ENCODE peak calls at places on chromosomes 11 and 22, in nine cellular contexts. G is stomach, J is lower lobe of right lung, C is thoracic aorta, U is nephron progenitor cell, T is GM13977, S is B cell, P is mucosa of descending colon, H is gastrocnemius medialis. Y is an unnamed sample.

GRCh38 chr11:46966773-46967172 is 30.2 kb downstream of the CSTPP1 start:
- DNase-seq in G (no peak), J (no peak), C (no peak), U (no peak), T (no peak), S (no peak), P (no peak), H (no peak), Y (no peak)

GRCh38 chr11:102831128-102831708 is 12.2 kb downstream of the MMP3 start:
- DNase-seq in G (no peak), J (peak), C (no peak), U (peak), T (peak), S (no peak), P (peak), H (peak), Y (no peak)

GRCh38 chr22:49632199-49633009 is 195.3 kb downstream of the BRD1 start:
- DNase-seq in G (peak), J (peak), C (no peak), U (peak), T (peak), S (no peak), P (peak), H (peak), Y (no peak)

GRCh38 chr22:48795664-48796063 is 1032.0 kb downstream of the BRD1 start:
- DNase-seq in G (no peak), J (no peak), C (no peak), U (no peak), T (no peak), S (peak), P (no peak), H (no peak), Y (no peak)

GRCh38 chr22:28229566-28230483 is 310.8 kb upstream of the PITPNB start:
- DNase-seq in G (no peak), J (no peak), C (no peak), U (no peak), T (no peak), S (no peak), P (no peak), H (no peak), Y (no peak)

GRCh38 chr22:39306456-39307361 is 12.7 kb downstream of the RPL3 start:
- DNase-seq in G (peak), J (peak), C (no peak), U (peak), T (peak), S (no peak), P (no peak), H (no peak), Y (no peak)

GRCh38 chr11:46639197-46639839 is 22.0 kb downstream of the ATG13 start:
- DNase-seq in G (no peak), J (no peak), C (no peak), U (no peak), T (no peak), S (no peak), P (no peak), H (no peak), Y (no peak)

GRCh38 chr11:86063536-86063935 is 5.3 kb downstream of the PICALM start:
- DNase-seq in G (no peak), J (no peak), C (no peak), U (no peak), T (no peak), S (no peak), P (no peak), H (no peak), Y (no peak)

GRCh38 chr22:49497266-49497665 is 330.4 kb downstream of the BRD1 start:
- DNase-seq in G (no peak), J (no peak), C (no peak), U (no peak), T (no peak), S (no peak), P (no peak), H (no peak), Y (no peak)

GRCh38 chr22:45400046-45400445 is 13.4 kb downstream of the SMC1B start:
- DNase-seq in G (no peak), J (no peak), C (no peak), U (no peak), T (no peak), S (no peak), P (no peak), H (no peak), Y (no peak)

GRCh38 chr11:36500315-36500721 is 9.8 kb downstream of the TRAF6 start:
- DNase-seq in G (no peak), J (no peak), C (peak), U (no peak), T (peak), S (no peak), P (no peak), H (peak), Y (peak)

GRCh38 chr11:20670932-20671403 is 1.6 kb downstream of the NELL1 start:
- DNase-seq in G (no peak), J (no peak), C (no peak), U (peak), T (no peak), S (no peak), P (no peak), H (no peak), Y (no peak)

GRCh38 chr11:47215366-47215925 is 672 bp downstream of the DDB2 start:
- DNase-seq in G (no peak), J (no peak), C (no peak), U (peak), T (peak), S (no peak), P (no peak), H (no peak), Y (no peak)

GRCh38 chr11:86442420-86442819 is 67.7 kb downstream of the CCDC81 start:
- DNase-seq in G (no peak), J (no peak), C (no peak), U (no peak), T (no peak), S (no peak), P (no peak), H (no peak), Y (no peak)

GRCh38 chr11:16365456-16366355 is 9.4 kb upstream of the SOX6 start:
- DNase-seq in G (no peak), J (no peak), C (no peak), U (no peak), T (no peak), S (no peak), P (no peak), H (no peak), Y (no peak)

GRCh38 chr22:20203142-20204099 is 52.6 kb upstream of the CCDC188 start:
- DNase-seq in G (peak), J (peak), C (no peak), U (peak), T (no peak), S (no peak), P (no peak), H (no peak), Y (no peak)

GRCh38 chr11:57277845-57278720 is 41.0 kb upstream of the APLNR start:
- DNase-seq in G (peak), J (peak), C (peak), U (peak), T (no peak), S (no peak), P (peak), H (peak), Y (peak)

DNA sequence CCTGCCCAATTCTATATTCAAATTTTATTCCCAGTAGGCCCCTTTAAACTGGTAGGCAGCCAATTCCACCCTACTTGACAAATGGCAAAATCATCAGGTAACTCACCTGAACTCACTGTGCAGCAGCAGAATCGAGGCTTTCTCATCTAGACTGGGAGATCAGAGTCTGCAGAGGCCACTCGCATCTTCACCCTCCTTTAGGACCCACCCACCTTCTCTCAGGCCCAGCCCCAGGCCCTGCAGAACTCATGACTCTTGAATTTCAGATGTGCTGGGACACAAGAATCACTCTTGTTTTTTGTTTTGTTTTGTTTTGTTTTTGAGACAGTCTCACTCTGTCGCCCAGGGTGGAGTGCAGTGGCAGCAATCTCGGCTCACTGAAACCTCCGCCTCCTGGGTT is 38.8 kb downstream of the MICAL3 start:
- DNase-seq in G (no peak), J (no peak), C (no peak), U (no peak), T (no peak), S (no peak), P (no peak), H (no peak), Y (no peak)
- TF ChIP-seq CTCF in G (no peak), J (no peak), C (no peak), U (no peak), T (no peak), S (no peak), P (no peak), H (no peak), Y (no peak)

GRCh38 chr11:63282579-63282978 is 39.2 kb upstream of the SLC22A25 start:
- DNase-seq in G (no peak), J (no peak), C (no peak), U (no peak), T (no peak), S (no peak), P (no peak), H (no peak), Y (no peak)

GRCh38 chr11:63280920-63281319 is 37.5 kb upstream of the SLC22A25 start:
- DNase-seq in G (no peak), J (no peak), C (no peak), U (no peak), T (no peak), S (no peak), P (no peak), H (no peak), Y (no peak)

GRCh38 chr11:63274776-63275175 is 31.4 kb upstream of the SLC22A25 start:
- DNase-seq in G (no peak), J (no peak), C (no peak), U (no peak), T (no peak), S (no peak), P (no peak), H (no peak), Y (no peak)

GRCh38 chr11:63273685-63274084 is 30.3 kb upstream of the SLC22A25 start:
- DNase-seq in G (no peak), J (no peak), C (no peak), U (no peak), T (no peak), S (no peak), P (no peak), H (no peak), Y (no peak)

DNA sequence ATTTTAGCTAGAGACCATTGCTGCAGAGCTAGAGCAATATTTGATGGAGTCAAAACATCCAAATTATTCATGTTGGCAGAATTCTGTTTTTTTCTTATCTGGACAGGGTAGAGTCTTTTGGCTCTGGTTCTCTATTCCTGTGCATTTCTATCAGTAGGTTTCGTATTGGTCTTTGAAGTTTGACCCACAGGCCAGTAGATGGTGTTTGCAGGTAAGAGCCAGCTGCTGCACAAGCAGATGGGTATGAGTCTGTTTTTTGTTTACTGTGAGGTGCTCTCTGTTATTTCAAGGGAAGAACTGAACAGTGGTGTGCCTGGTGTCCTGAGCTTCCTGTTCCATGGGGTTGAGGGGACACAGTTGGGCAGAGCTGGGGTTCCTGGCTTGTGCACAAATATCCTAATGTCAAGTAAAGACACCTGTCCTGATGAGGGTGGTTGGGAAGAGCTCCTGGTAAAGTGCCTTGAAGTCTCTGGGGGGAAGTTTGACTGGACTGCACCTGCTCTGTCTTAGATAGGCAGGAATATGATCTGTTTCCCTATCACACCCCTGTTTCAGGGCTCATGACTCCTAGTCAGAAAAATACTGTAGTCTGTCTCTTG is 34.0 kb upstream of the SLC22A25 start:
- DNase-seq in G (no peak), J (no peak), C (no peak), U (no peak), T (no peak), S (no peak), P (no peak), H (no peak), Y (no peak)
- TF ChIP-seq CTCF in G (no peak), J (no peak), C (no peak), U (no peak), T (peak), S (no peak), P (no peak), H (no peak), Y (no peak)

GRCh38 chr22:24995649-24996180 is 43.2 kb downstream of the KIAA1671 start:
- DNase-seq in G (no peak), J (no peak), C (no peak), U (no peak), T (no peak), S (no peak), P (no peak), H (no peak), Y (no peak)

GRCh38 chr22:24997023-24997422 is 44.5 kb downstream of the KIAA1671 start:
- DNase-seq in G (no peak), J (no peak), C (no peak), U (no peak), T (no peak), S (no peak), P (no peak), H (no peak), Y (no peak)

GRCh38 chr22:24992946-24993345 is 40.4 kb downstream of the KIAA1671 start:
- DNase-seq in G (no peak), J (no peak), C (no peak), U (no peak), T (no peak), S (no peak), P (no peak), H (no peak), Y (no peak)

GRCh38 chr22:24996420-24996952 is 44.0 kb downstream of the KIAA1671 start:
- DNase-seq in G (no peak), J (no peak), C (no peak), U (peak), T (no peak), S (no peak), P (no peak), H (no peak), Y (no peak)

GRCh38 chr22:24994070-24994763 is 41.7 kb downstream of the KIAA1671 start:
- DNase-seq in G (peak), J (no peak), C (no peak), U (no peak), T (no peak), S (no peak), P (peak), H (no peak), Y (no peak)
- TF ChIP-seq CTCF in G (no peak), J (no peak), C (no peak), U (no peak), T (no peak), S (no peak), P (peak), H (no peak), Y (no peak)

GRCh38 chr22:35891442-35891841 is 137.2 kb downstream of the RBFOX2 start:
- DNase-seq in G (no peak), J (no peak), C (no peak), U (no peak), T (no peak), S (no peak), P (no peak), H (no peak), Y (no peak)

GRCh38 chr22:35888181-35888870 is 140.3 kb downstream of the RBFOX2 start:
- DNase-seq in G (no peak), J (no peak), C (no peak), U (no peak), T (no peak), S (no peak), P (no peak), H (no peak), Y (no peak)

GRCh38 chr22:35889071-35889470 is 139.6 kb downstream of the RBFOX2 start:
- DNase-seq in G (no peak), J (no peak), C (no peak), U (no peak), T (no peak), S (no peak), P (no peak), H (no peak), Y (no peak)

GRCh38 chr22:35883028-35883620 is 145.5 kb downstream of the RBFOX2 start:
- DNase-seq in G (no peak), J (no peak), C (no peak), U (no peak), T (no peak), S (no peak), P (no peak), H (no peak), Y (no peak)

GRCh38 chr22:35887296-35887875 is 141.2 kb downstream of the RBFOX2 start:
- DNase-seq in G (no peak), J (no peak), C (no peak), U (no peak), T (no peak), S (no peak), P (no peak), H (no peak), Y (no peak)
- TF ChIP-seq CTCF in G (no peak), J (no peak), C (no peak), U (no peak), T (no peak), S (no peak), P (no peak), H (no peak), Y (no peak)

DNA sequence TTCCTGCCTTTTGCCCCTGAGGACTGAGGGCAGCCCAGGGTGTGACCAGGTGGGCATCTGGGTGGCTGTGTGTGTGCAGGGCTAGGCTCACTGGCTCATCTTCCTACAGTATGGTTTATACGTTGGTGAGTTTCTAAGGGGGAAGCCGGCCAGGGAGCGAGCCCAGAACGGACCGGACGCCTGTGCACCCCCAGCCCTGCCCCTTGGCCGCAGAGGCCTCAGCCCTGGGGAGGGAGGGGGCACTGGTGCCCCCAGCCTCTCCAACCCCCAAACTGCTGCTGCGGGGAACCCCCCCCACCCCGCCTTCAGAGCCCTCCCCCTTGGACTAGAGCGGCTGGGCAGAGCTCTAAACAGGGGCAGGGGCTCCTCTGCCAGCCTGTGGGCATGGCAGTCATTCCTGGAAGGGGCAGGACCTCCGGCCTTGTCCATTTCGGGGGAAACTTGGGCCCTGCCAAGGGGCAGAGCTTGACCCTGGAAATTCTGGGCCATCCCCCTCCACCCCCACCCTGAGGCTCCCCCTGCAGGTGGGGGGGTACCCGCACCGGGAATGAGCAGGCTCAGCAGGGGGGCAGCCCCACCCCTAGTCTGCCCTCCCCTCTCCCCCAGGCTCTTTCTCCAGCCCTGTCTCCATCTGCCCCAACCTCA is 5.4 kb downstream of the YIF1A start:
- DNase-seq in G (no peak), J (no peak), C (no peak), U (no peak), T (no peak), S (no peak), P (no peak), H (no peak), Y (no peak)
- TF ChIP-seq CTCF in G (no peak), J (no peak), C (no peak), U (no peak), T (no peak), S (no peak), P (no peak), H (no peak), Y (no peak)

GRCh38 chr11:68767672-68768071 is 16.4 kb upstream of the TESMIN start:
- DNase-seq in G (no peak), J (no peak), C (no peak), U (no peak), T (no peak), S (no peak), P (no peak), H (no peak), Y (no peak)
- TF ChIP-seq CTCF in G (no peak), J (no peak), C (no peak), U (no peak), T (no peak), S (no peak), P (no peak), H (no peak), Y (no peak)

GRCh38 chr11:117229411-117229810 is 2.5 kb downstream of the PCSK7 start:
- DNase-seq in G (no peak), J (no peak), C (no peak), U (no peak), T (no peak), S (no peak), P (no peak), H (no peak), Y (no peak)
- TF ChIP-seq CTCF in G (no peak), J (no peak), C (no peak), U (no peak), T (no peak), S (no peak), P (no peak), H (no peak), Y (no peak)

Y was measured in ascending aorta.